ENCODE peak calls at places on chromosome 13, in eight cellular contexts. K is activated CD8-positive, alpha-beta memory T cell treated with anti-CD3 and anti-CD28 coated beads, Interleukin-2, amount 10 ng/mL, durations not matched to agents 7 days and 5 days; H is AG10803; X is NCI-H1436; U is dorsolateral prefrontal cortex; W is WTC11; D is EL; C is stimulated activated CD4-positive, alpha-beta T cell treated with anti-CD3 and anti-CD28 coated beads, Interleukin-12 subunit alpha, Interleukin-12 subunit beta, amount 100 ng/mL, for 48 hours. Q is an unnamed sample.

GRCh38 chr13:92390217-92390616 is 836.4 kb upstream of the GPC6 start:
- DNase-seq in W (no peak), K (no peak), H (no peak), D (no peak), U (no peak), C (no peak), X (no peak), Q (no peak)

GRCh38 chr13:77981191-77981925 is 62.7 kb upstream of the EDNRB start:
- DNase-seq in K (no peak), W (no peak), H (peak; percentile 8), X (no peak), D (peak; percentile 7), C (no peak), U (no peak), Q (no peak)

GRCh38 chr13:30846311-30846710 is 59.8 kb upstream of the MEDAG start:
- DNase-seq in W (no peak), U (no peak), C (no peak), D (peak; percentile 61), K (no peak), H (peak; percentile 88), X (no peak), Q (peak; percentile 44)

GRCh38 chr13:59787679-59788078 is 376.0 kb downstream of the DIAPH3 start:
- DNase-seq in K (no peak), C (no peak), X (no peak), D (no peak), W (no peak), H (no peak), U (no peak), Q (no peak)

GRCh38 chr13:42320375-42320787 is 48.4 kb downstream of the AKAP11 start:
- DNase-seq in U (no peak), X (no peak), H (no peak), K (no peak), D (no peak), W (no peak), C (no peak), Q (no peak)

GRCh38 chr13:51336746-51337145 is 2.7 kb upstream of the SERPINE3 start:
- DNase-seq in D (no peak), X (no peak), W (no peak), K (no peak), C (no peak), H (no peak), U (no peak), Q (no peak)

GRCh38 chr13:97298816-97299215 is 76.7 kb downstream of the MBNL2 start:
- DNase-seq in W (no peak), D (no peak), H (peak; percentile 55), C (no peak), U (no peak), X (no peak), K (no peak), Q (no peak)

GRCh38 chr13:109781384-109782065 is 4.9 kb downstream of the IRS2 start:
- DNase-seq in U (no peak), D (peak; percentile 39), H (peak; percentile 42), K (no peak), X (no peak), C (no peak), W (no peak), Q (no peak)

GRCh38 chr13:22735381-22735995 is 445.3 kb upstream of the SGCG start:
- DNase-seq in U (no peak), W (no peak), X (no peak), C (no peak), D (no peak), K (no peak), H (no peak), Q (no peak)

GRCh38 chr13:27918918-27919255 is 913 bp upstream of the PDX1 start:
- DNase-seq in X (no peak), W (peak; percentile 15), C (no peak), H (no peak), U (no peak), D (no peak), K (no peak), Q (no peak)

GRCh38 chr13:60265566-60265965 is 101.8 kb upstream of the DIAPH3 start:
- DNase-seq in W (no peak), H (no peak), K (no peak), U (no peak), C (no peak), D (no peak), X (no peak), Q (no peak)

GRCh38 chr13:113862191-113862765 is 1.6 kb downstream of the GAS6 start:
- DNase-seq in W (no peak), U (no peak), D (peak; percentile 72), C (no peak), H (no peak), K (no peak), X (no peak), Q (no peak)

GRCh38 chr13:111937763-111938375 is 129.1 kb upstream of the SOX1 start:
- DNase-seq in U (peak; percentile 18), D (no peak), W (no peak), C (no peak), K (peak; percentile 15), X (peak; percentile 32), H (no peak), Q (no peak)